ENCODE peak calls at places on chromosomes 6 and 20, in six cellular contexts. One of them, this sample, is unnamed.
A peak's percentile ranks its signal among the peaks of the same experiment; 100 is the strongest.

GRCh38 chr6:70180183-70180903 is 122.5 kb downstream of the COL9A1 start:
- DNase-seq in colonic mucosa: no peak
- DNase-seq in stimulated activated CD4-positive, alpha-beta T cell treated with anti-CD3 and anti-CD28 coated beads, Interleukin-4, amount 100 ng/mL, for 1 hour: no peak
- DNase-seq in activated CD8-positive, alpha-beta memory T cell treated with anti-CD3 and anti-CD28 coated beads, Interleukin-2, amount 50 U/mL, for 48 hours: no peak
- DNase-seq in SHP77: no peak
- DNase-seq in GM04504: no peak
- DNase-seq in this sample: no peak

GRCh38 chr6:148557796-148558457 is 188.9 kb upstream of the UST start:
- DNase-seq in colonic mucosa: no peak
- DNase-seq in stimulated activated CD4-positive, alpha-beta T cell treated with anti-CD3 and anti-CD28 coated beads, Interleukin-4, amount 100 ng/mL, for 1 hour: no peak
- DNase-seq in activated CD8-positive, alpha-beta memory T cell treated with anti-CD3 and anti-CD28 coated beads, Interleukin-2, amount 50 U/mL, for 48 hours: no peak
- DNase-seq in SHP77: no peak
- DNase-seq in GM04504: no peak
- DNase-seq in this sample: no peak

GRCh38 chr20:63315982-63316491 is 23.1 kb downstream of the COL20A1 start:
- DNase-seq in colonic mucosa: no peak
- DNase-seq in stimulated activated CD4-positive, alpha-beta T cell treated with anti-CD3 and anti-CD28 coated beads, Interleukin-4, amount 100 ng/mL, for 1 hour: no peak
- DNase-seq in activated CD8-positive, alpha-beta memory T cell treated with anti-CD3 and anti-CD28 coated beads, Interleukin-2, amount 50 U/mL, for 48 hours: no peak
- DNase-seq in SHP77: no peak
- DNase-seq in GM04504: no peak
- DNase-seq in this sample: no peak

GRCh38 chr6:84764332-84765049 is at the start of gene TBX18:
- DNase-seq in colonic mucosa: peak; percentile 86
- DNase-seq in stimulated activated CD4-positive, alpha-beta T cell treated with anti-CD3 and anti-CD28 coated beads, Interleukin-4, amount 100 ng/mL, for 1 hour: no peak
- DNase-seq in activated CD8-positive, alpha-beta memory T cell treated with anti-CD3 and anti-CD28 coated beads, Interleukin-2, amount 50 U/mL, for 48 hours: peak; percentile 65
- DNase-seq in SHP77: peak; percentile 96
- DNase-seq in GM04504: peak; percentile 96
- DNase-seq in this sample: no peak

GRCh38 chr6:165936096-165936495 is 231.6 kb downstream of the TBXT start:
- DNase-seq in colonic mucosa: no peak
- DNase-seq in stimulated activated CD4-positive, alpha-beta T cell treated with anti-CD3 and anti-CD28 coated beads, Interleukin-4, amount 100 ng/mL, for 1 hour: no peak
- DNase-seq in activated CD8-positive, alpha-beta memory T cell treated with anti-CD3 and anti-CD28 coated beads, Interleukin-2, amount 50 U/mL, for 48 hours: no peak
- DNase-seq in SHP77: no peak
- DNase-seq in GM04504: no peak
- DNase-seq in this sample: no peak

GRCh38 chr20:21396921-21397340 is 395 bp downstream of the NKX2-4 start:
- DNase-seq in colonic mucosa: no peak
- DNase-seq in stimulated activated CD4-positive, alpha-beta T cell treated with anti-CD3 and anti-CD28 coated beads, Interleukin-4, amount 100 ng/mL, for 1 hour: peak; percentile 8
- DNase-seq in activated CD8-positive, alpha-beta memory T cell treated with anti-CD3 and anti-CD28 coated beads, Interleukin-2, amount 50 U/mL, for 48 hours: peak; percentile 63
- DNase-seq in SHP77: no peak
- DNase-seq in GM04504: no peak
- DNase-seq in this sample: no peak

GRCh38 chr20:33531047-33531877 is 41.4 kb downstream of the CBFA2T2 start:
- DNase-seq in colonic mucosa: no peak
- DNase-seq in stimulated activated CD4-positive, alpha-beta T cell treated with anti-CD3 and anti-CD28 coated beads, Interleukin-4, amount 100 ng/mL, for 1 hour: no peak
- DNase-seq in activated CD8-positive, alpha-beta memory T cell treated with anti-CD3 and anti-CD28 coated beads, Interleukin-2, amount 50 U/mL, for 48 hours: no peak
- DNase-seq in SHP77: no peak
- DNase-seq in GM04504: no peak
- DNase-seq in this sample: no peak

GRCh38 chr20:36852187-36852586 is 23.8 kb upstream of the TLDC2 start:
- DNase-seq in colonic mucosa: no peak
- DNase-seq in stimulated activated CD4-positive, alpha-beta T cell treated with anti-CD3 and anti-CD28 coated beads, Interleukin-4, amount 100 ng/mL, for 1 hour: no peak
- DNase-seq in activated CD8-positive, alpha-beta memory T cell treated with anti-CD3 and anti-CD28 coated beads, Interleukin-2, amount 50 U/mL, for 48 hours: no peak
- DNase-seq in SHP77: no peak
- DNase-seq in GM04504: no peak
- DNase-seq in this sample: no peak

GRCh38 chr20:58714340-58714922 is 21.8 kb downstream of the NPEPL1 start:
- DNase-seq in colonic mucosa: peak; percentile 13
- DNase-seq in stimulated activated CD4-positive, alpha-beta T cell treated with anti-CD3 and anti-CD28 coated beads, Interleukin-4, amount 100 ng/mL, for 1 hour: no peak
- DNase-seq in activated CD8-positive, alpha-beta memory T cell treated with anti-CD3 and anti-CD28 coated beads, Interleukin-2, amount 50 U/mL, for 48 hours: no peak
- DNase-seq in SHP77: no peak
- DNase-seq in GM04504: no peak
- DNase-seq in this sample: no peak

GRCh38 chr20:45405566-45406259 is 2.4 kb upstream of the DBNDD2 start:
- DNase-seq in colonic mucosa: peak; percentile 61
- DNase-seq in stimulated activated CD4-positive, alpha-beta T cell treated with anti-CD3 and anti-CD28 coated beads, Interleukin-4, amount 100 ng/mL, for 1 hour: no peak
- DNase-seq in activated CD8-positive, alpha-beta memory T cell treated with anti-CD3 and anti-CD28 coated beads, Interleukin-2, amount 50 U/mL, for 48 hours: no peak
- DNase-seq in SHP77: no peak
- DNase-seq in GM04504: no peak
- DNase-seq in this sample: no peak

GRCh38 chr6:85672050-85672449 is 29.4 kb upstream of the SYNCRIP start:
- DNase-seq in colonic mucosa: no peak
- DNase-seq in stimulated activated CD4-positive, alpha-beta T cell treated with anti-CD3 and anti-CD28 coated beads, Interleukin-4, amount 100 ng/mL, for 1 hour: no peak
- DNase-seq in activated CD8-positive, alpha-beta memory T cell treated with anti-CD3 and anti-CD28 coated beads, Interleukin-2, amount 50 U/mL, for 48 hours: no peak
- DNase-seq in SHP77: no peak
- DNase-seq in GM04504: no peak
- DNase-seq in this sample: peak; percentile 42

GRCh38 chr20:41317536-41318270 is at the start of gene ZHX3:
- DNase-seq in colonic mucosa: peak; percentile 97
- DNase-seq in stimulated activated CD4-positive, alpha-beta T cell treated with anti-CD3 and anti-CD28 coated beads, Interleukin-4, amount 100 ng/mL, for 1 hour: peak; percentile 98
- DNase-seq in activated CD8-positive, alpha-beta memory T cell treated with anti-CD3 and anti-CD28 coated beads, Interleukin-2, amount 50 U/mL, for 48 hours: peak; percentile 97
- DNase-seq in SHP77: peak; percentile 87
- DNase-seq in GM04504: peak; percentile 93
- DNase-seq in this sample: peak; percentile 97

This sample was measured in RPMI8226.